ENCODE peak calls at places on chromosomes 2 and 18, in ten cellular contexts. One of them, this sample, is unnamed.

GRCh38 chr2:8750221-8750620 is 68.4 kb downstream of the ID2 start:
- DNase-seq in left lobe of liver: no peak
- DNase-seq in adipocyte: peak
- DNase-seq in NCI-H1417: no peak
- DNase-seq in stimulated activated CD8-positive, alpha-beta memory T cell treated with anti-CD3 and anti-CD28 coated beads, Interleukin-4, amount 100 ng/mL, for 1 hour: no peak
- DNase-seq in natural killer cell treated with Interleukin-12 subunit alpha and Interleukin-12 subunit beta and Interleukin-15 and Interleukin-18, amount 100 ng/mL, for 72 hours: no peak
- DNase-seq in activated T-helper 1 cell treated with anti-CD3 and anti-CD28 coated beads, Interleukin-12 subunit alpha, Interleukin-12 subunit beta, Interleukin-2, Interleukin-4 antibody, amounts not matched to agents 30 ng/mL and 10 ng/mL and 1 ng/mL, durations not matched to agents 14 hours and 24 hours and 36 hours: no peak
- DNase-seq in aorta: no peak
- DNase-seq in endothelial cell: no peak
- DNase-seq in putamen: no peak
- DNase-seq in this sample: no peak

GRCh38 chr2:56455642-56456041 is 271.9 kb downstream of the CCDC85A start:
- DNase-seq in left lobe of liver: no peak
- DNase-seq in adipocyte: no peak
- DNase-seq in NCI-H1417: no peak
- DNase-seq in stimulated activated CD8-positive, alpha-beta memory T cell treated with anti-CD3 and anti-CD28 coated beads, Interleukin-4, amount 100 ng/mL, for 1 hour: no peak
- DNase-seq in natural killer cell treated with Interleukin-12 subunit alpha and Interleukin-12 subunit beta and Interleukin-15 and Interleukin-18, amount 100 ng/mL, for 72 hours: no peak
- DNase-seq in activated T-helper 1 cell treated with anti-CD3 and anti-CD28 coated beads, Interleukin-12 subunit alpha, Interleukin-12 subunit beta, Interleukin-2, Interleukin-4 antibody, amounts not matched to agents 30 ng/mL and 10 ng/mL and 1 ng/mL, durations not matched to agents 14 hours and 24 hours and 36 hours: no peak
- DNase-seq in aorta: no peak
- DNase-seq in endothelial cell: no peak
- DNase-seq in putamen: no peak
- DNase-seq in this sample: no peak

GRCh38 chr2:46062637-46063412 is 234.4 kb upstream of the EPAS1 start:
- DNase-seq in left lobe of liver: peak
- DNase-seq in adipocyte: peak
- DNase-seq in NCI-H1417: peak
- DNase-seq in stimulated activated CD8-positive, alpha-beta memory T cell treated with anti-CD3 and anti-CD28 coated beads, Interleukin-4, amount 100 ng/mL, for 1 hour: peak
- DNase-seq in natural killer cell treated with Interleukin-12 subunit alpha and Interleukin-12 subunit beta and Interleukin-15 and Interleukin-18, amount 100 ng/mL, for 72 hours: peak
- DNase-seq in activated T-helper 1 cell treated with anti-CD3 and anti-CD28 coated beads, Interleukin-12 subunit alpha, Interleukin-12 subunit beta, Interleukin-2, Interleukin-4 antibody, amounts not matched to agents 30 ng/mL and 10 ng/mL and 1 ng/mL, durations not matched to agents 14 hours and 24 hours and 36 hours: peak
- DNase-seq in aorta: peak
- DNase-seq in endothelial cell: peak
- DNase-seq in putamen: peak
- DNase-seq in this sample: peak

GRCh38 chr2:12196495-12196894 is 450.1 kb downstream of the LPIN1 start:
- DNase-seq in left lobe of liver: no peak
- DNase-seq in adipocyte: peak
- DNase-seq in NCI-H1417: no peak
- DNase-seq in stimulated activated CD8-positive, alpha-beta memory T cell treated with anti-CD3 and anti-CD28 coated beads, Interleukin-4, amount 100 ng/mL, for 1 hour: no peak
- DNase-seq in natural killer cell treated with Interleukin-12 subunit alpha and Interleukin-12 subunit beta and Interleukin-15 and Interleukin-18, amount 100 ng/mL, for 72 hours: no peak
- DNase-seq in activated T-helper 1 cell treated with anti-CD3 and anti-CD28 coated beads, Interleukin-12 subunit alpha, Interleukin-12 subunit beta, Interleukin-2, Interleukin-4 antibody, amounts not matched to agents 30 ng/mL and 10 ng/mL and 1 ng/mL, durations not matched to agents 14 hours and 24 hours and 36 hours: no peak
- DNase-seq in aorta: no peak
- DNase-seq in endothelial cell: no peak
- DNase-seq in putamen: no peak
- DNase-seq in this sample: no peak

GRCh38 chr2:142813830-142814829 is 63.3 kb upstream of the KYNU start:
- DNase-seq in left lobe of liver: no peak
- DNase-seq in adipocyte: no peak
- DNase-seq in NCI-H1417: no peak
- DNase-seq in stimulated activated CD8-positive, alpha-beta memory T cell treated with anti-CD3 and anti-CD28 coated beads, Interleukin-4, amount 100 ng/mL, for 1 hour: no peak
- DNase-seq in natural killer cell treated with Interleukin-12 subunit alpha and Interleukin-12 subunit beta and Interleukin-15 and Interleukin-18, amount 100 ng/mL, for 72 hours: no peak
- DNase-seq in activated T-helper 1 cell treated with anti-CD3 and anti-CD28 coated beads, Interleukin-12 subunit alpha, Interleukin-12 subunit beta, Interleukin-2, Interleukin-4 antibody, amounts not matched to agents 30 ng/mL and 10 ng/mL and 1 ng/mL, durations not matched to agents 14 hours and 24 hours and 36 hours: no peak
- DNase-seq in aorta: no peak
- DNase-seq in endothelial cell: no peak
- DNase-seq in putamen: no peak
- DNase-seq in this sample: no peak

GRCh38 chr2:187842978-187843847 is 289.0 kb upstream of the TFPI start:
- DNase-seq in left lobe of liver: no peak
- DNase-seq in adipocyte: peak
- DNase-seq in NCI-H1417: peak
- DNase-seq in stimulated activated CD8-positive, alpha-beta memory T cell treated with anti-CD3 and anti-CD28 coated beads, Interleukin-4, amount 100 ng/mL, for 1 hour: no peak
- DNase-seq in natural killer cell treated with Interleukin-12 subunit alpha and Interleukin-12 subunit beta and Interleukin-15 and Interleukin-18, amount 100 ng/mL, for 72 hours: no peak
- DNase-seq in activated T-helper 1 cell treated with anti-CD3 and anti-CD28 coated beads, Interleukin-12 subunit alpha, Interleukin-12 subunit beta, Interleukin-2, Interleukin-4 antibody, amounts not matched to agents 30 ng/mL and 10 ng/mL and 1 ng/mL, durations not matched to agents 14 hours and 24 hours and 36 hours: no peak
- DNase-seq in aorta: no peak
- DNase-seq in endothelial cell: peak
- DNase-seq in putamen: peak
- DNase-seq in this sample: no peak

GRCh38 chr2:160427629-160428424 is 65.8 kb downstream of the RBMS1 start:
- DNase-seq in left lobe of liver: no peak
- DNase-seq in adipocyte: peak
- DNase-seq in NCI-H1417: peak
- DNase-seq in stimulated activated CD8-positive, alpha-beta memory T cell treated with anti-CD3 and anti-CD28 coated beads, Interleukin-4, amount 100 ng/mL, for 1 hour: peak
- DNase-seq in natural killer cell treated with Interleukin-12 subunit alpha and Interleukin-12 subunit beta and Interleukin-15 and Interleukin-18, amount 100 ng/mL, for 72 hours: peak
- DNase-seq in activated T-helper 1 cell treated with anti-CD3 and anti-CD28 coated beads, Interleukin-12 subunit alpha, Interleukin-12 subunit beta, Interleukin-2, Interleukin-4 antibody, amounts not matched to agents 30 ng/mL and 10 ng/mL and 1 ng/mL, durations not matched to agents 14 hours and 24 hours and 36 hours: no peak
- DNase-seq in aorta: no peak
- DNase-seq in endothelial cell: no peak
- DNase-seq in putamen: no peak
- DNase-seq in this sample: no peak

GRCh38 chr2:41720702-41721344 is 327.0 kb upstream of the PKDCC start:
- DNase-seq in left lobe of liver: no peak
- DNase-seq in adipocyte: peak
- DNase-seq in NCI-H1417: no peak
- DNase-seq in stimulated activated CD8-positive, alpha-beta memory T cell treated with anti-CD3 and anti-CD28 coated beads, Interleukin-4, amount 100 ng/mL, for 1 hour: no peak
- DNase-seq in natural killer cell treated with Interleukin-12 subunit alpha and Interleukin-12 subunit beta and Interleukin-15 and Interleukin-18, amount 100 ng/mL, for 72 hours: no peak
- DNase-seq in activated T-helper 1 cell treated with anti-CD3 and anti-CD28 coated beads, Interleukin-12 subunit alpha, Interleukin-12 subunit beta, Interleukin-2, Interleukin-4 antibody, amounts not matched to agents 30 ng/mL and 10 ng/mL and 1 ng/mL, durations not matched to agents 14 hours and 24 hours and 36 hours: no peak
- DNase-seq in aorta: no peak
- DNase-seq in endothelial cell: no peak
- DNase-seq in putamen: no peak
- DNase-seq in this sample: no peak

GRCh38 chr18:60047556-60047955 is 147.8 kb downstream of the PMAIP1 start:
- DNase-seq in left lobe of liver: no peak
- DNase-seq in adipocyte: peak
- DNase-seq in NCI-H1417: no peak
- DNase-seq in stimulated activated CD8-positive, alpha-beta memory T cell treated with anti-CD3 and anti-CD28 coated beads, Interleukin-4, amount 100 ng/mL, for 1 hour: no peak
- DNase-seq in natural killer cell treated with Interleukin-12 subunit alpha and Interleukin-12 subunit beta and Interleukin-15 and Interleukin-18, amount 100 ng/mL, for 72 hours: no peak
- DNase-seq in activated T-helper 1 cell treated with anti-CD3 and anti-CD28 coated beads, Interleukin-12 subunit alpha, Interleukin-12 subunit beta, Interleukin-2, Interleukin-4 antibody, amounts not matched to agents 30 ng/mL and 10 ng/mL and 1 ng/mL, durations not matched to agents 14 hours and 24 hours and 36 hours: no peak
- DNase-seq in aorta: no peak
- DNase-seq in endothelial cell: no peak
- DNase-seq in putamen: no peak
- DNase-seq in this sample: no peak

GRCh38 chr2:175840261-175840660 is 161.8 kb downstream of the LNPK start:
- DNase-seq in left lobe of liver: no peak
- DNase-seq in adipocyte: peak
- DNase-seq in NCI-H1417: no peak
- DNase-seq in stimulated activated CD8-positive, alpha-beta memory T cell treated with anti-CD3 and anti-CD28 coated beads, Interleukin-4, amount 100 ng/mL, for 1 hour: no peak
- DNase-seq in natural killer cell treated with Interleukin-12 subunit alpha and Interleukin-12 subunit beta and Interleukin-15 and Interleukin-18, amount 100 ng/mL, for 72 hours: no peak
- DNase-seq in activated T-helper 1 cell treated with anti-CD3 and anti-CD28 coated beads, Interleukin-12 subunit alpha, Interleukin-12 subunit beta, Interleukin-2, Interleukin-4 antibody, amounts not matched to agents 30 ng/mL and 10 ng/mL and 1 ng/mL, durations not matched to agents 14 hours and 24 hours and 36 hours: no peak
- DNase-seq in aorta: no peak
- DNase-seq in endothelial cell: no peak
- DNase-seq in putamen: no peak
- DNase-seq in this sample: no peak

GRCh38 chr2:1804251-1804855 is 60.0 kb upstream of the PXDN start:
- DNase-seq in left lobe of liver: no peak
- DNase-seq in adipocyte: no peak
- DNase-seq in NCI-H1417: no peak
- DNase-seq in stimulated activated CD8-positive, alpha-beta memory T cell treated with anti-CD3 and anti-CD28 coated beads, Interleukin-4, amount 100 ng/mL, for 1 hour: no peak
- DNase-seq in natural killer cell treated with Interleukin-12 subunit alpha and Interleukin-12 subunit beta and Interleukin-15 and Interleukin-18, amount 100 ng/mL, for 72 hours: no peak
- DNase-seq in activated T-helper 1 cell treated with anti-CD3 and anti-CD28 coated beads, Interleukin-12 subunit alpha, Interleukin-12 subunit beta, Interleukin-2, Interleukin-4 antibody, amounts not matched to agents 30 ng/mL and 10 ng/mL and 1 ng/mL, durations not matched to agents 14 hours and 24 hours and 36 hours: no peak
- DNase-seq in aorta: no peak
- DNase-seq in endothelial cell: no peak
- DNase-seq in putamen: no peak
- DNase-seq in this sample: no peak

GRCh38 chr18:78711316-78711715 is 268.3 kb upstream of the SALL3 start:
- DNase-seq in left lobe of liver: no peak
- DNase-seq in adipocyte: no peak
- DNase-seq in NCI-H1417: no peak
- DNase-seq in stimulated activated CD8-positive, alpha-beta memory T cell treated with anti-CD3 and anti-CD28 coated beads, Interleukin-4, amount 100 ng/mL, for 1 hour: no peak
- DNase-seq in natural killer cell treated with Interleukin-12 subunit alpha and Interleukin-12 subunit beta and Interleukin-15 and Interleukin-18, amount 100 ng/mL, for 72 hours: no peak
- DNase-seq in activated T-helper 1 cell treated with anti-CD3 and anti-CD28 coated beads, Interleukin-12 subunit alpha, Interleukin-12 subunit beta, Interleukin-2, Interleukin-4 antibody, amounts not matched to agents 30 ng/mL and 10 ng/mL and 1 ng/mL, durations not matched to agents 14 hours and 24 hours and 36 hours: no peak
- DNase-seq in aorta: no peak
- DNase-seq in endothelial cell: no peak
- DNase-seq in putamen: no peak
- DNase-seq in this sample: no peak

GRCh38 chr18:43159091-43159490 is 43.6 kb upstream of the RIT2 start:
- DNase-seq in left lobe of liver: no peak
- DNase-seq in adipocyte: peak
- DNase-seq in NCI-H1417: peak
- DNase-seq in stimulated activated CD8-positive, alpha-beta memory T cell treated with anti-CD3 and anti-CD28 coated beads, Interleukin-4, amount 100 ng/mL, for 1 hour: no peak
- DNase-seq in natural killer cell treated with Interleukin-12 subunit alpha and Interleukin-12 subunit beta and Interleukin-15 and Interleukin-18, amount 100 ng/mL, for 72 hours: no peak
- DNase-seq in activated T-helper 1 cell treated with anti-CD3 and anti-CD28 coated beads, Interleukin-12 subunit alpha, Interleukin-12 subunit beta, Interleukin-2, Interleukin-4 antibody, amounts not matched to agents 30 ng/mL and 10 ng/mL and 1 ng/mL, durations not matched to agents 14 hours and 24 hours and 36 hours: no peak
- DNase-seq in aorta: no peak
- DNase-seq in endothelial cell: no peak
- DNase-seq in putamen: no peak
- DNase-seq in this sample: no peak

GRCh38 chr2:120876526-120877280 is 141.0 kb downstream of the GLI2 start:
- DNase-seq in left lobe of liver: no peak
- DNase-seq in adipocyte: no peak
- DNase-seq in NCI-H1417: no peak
- DNase-seq in stimulated activated CD8-positive, alpha-beta memory T cell treated with anti-CD3 and anti-CD28 coated beads, Interleukin-4, amount 100 ng/mL, for 1 hour: no peak
- DNase-seq in natural killer cell treated with Interleukin-12 subunit alpha and Interleukin-12 subunit beta and Interleukin-15 and Interleukin-18, amount 100 ng/mL, for 72 hours: no peak
- DNase-seq in activated T-helper 1 cell treated with anti-CD3 and anti-CD28 coated beads, Interleukin-12 subunit alpha, Interleukin-12 subunit beta, Interleukin-2, Interleukin-4 antibody, amounts not matched to agents 30 ng/mL and 10 ng/mL and 1 ng/mL, durations not matched to agents 14 hours and 24 hours and 36 hours: no peak
- DNase-seq in aorta: peak
- DNase-seq in endothelial cell: no peak
- DNase-seq in putamen: no peak
- DNase-seq in this sample: no peak

GRCh38 chr2:195710407-195710806 is 53.4 kb downstream of the SLC39A10 start:
- DNase-seq in left lobe of liver: no peak
- DNase-seq in adipocyte: peak
- DNase-seq in NCI-H1417: no peak
- DNase-seq in stimulated activated CD8-positive, alpha-beta memory T cell treated with anti-CD3 and anti-CD28 coated beads, Interleukin-4, amount 100 ng/mL, for 1 hour: no peak
- DNase-seq in natural killer cell treated with Interleukin-12 subunit alpha and Interleukin-12 subunit beta and Interleukin-15 and Interleukin-18, amount 100 ng/mL, for 72 hours: no peak
- DNase-seq in activated T-helper 1 cell treated with anti-CD3 and anti-CD28 coated beads, Interleukin-12 subunit alpha, Interleukin-12 subunit beta, Interleukin-2, Interleukin-4 antibody, amounts not matched to agents 30 ng/mL and 10 ng/mL and 1 ng/mL, durations not matched to agents 14 hours and 24 hours and 36 hours: no peak
- DNase-seq in aorta: no peak
- DNase-seq in endothelial cell: no peak
- DNase-seq in putamen: no peak
- DNase-seq in this sample: no peak

GRCh38 chr2:158496986-158497385 is 40.2 kb downstream of the PKP4 start:
- DNase-seq in left lobe of liver: no peak
- DNase-seq in adipocyte: no peak
- DNase-seq in NCI-H1417: no peak
- DNase-seq in stimulated activated CD8-positive, alpha-beta memory T cell treated with anti-CD3 and anti-CD28 coated beads, Interleukin-4, amount 100 ng/mL, for 1 hour: no peak
- DNase-seq in natural killer cell treated with Interleukin-12 subunit alpha and Interleukin-12 subunit beta and Interleukin-15 and Interleukin-18, amount 100 ng/mL, for 72 hours: no peak
- DNase-seq in activated T-helper 1 cell treated with anti-CD3 and anti-CD28 coated beads, Interleukin-12 subunit alpha, Interleukin-12 subunit beta, Interleukin-2, Interleukin-4 antibody, amounts not matched to agents 30 ng/mL and 10 ng/mL and 1 ng/mL, durations not matched to agents 14 hours and 24 hours and 36 hours: no peak
- DNase-seq in aorta: no peak
- DNase-seq in endothelial cell: no peak
- DNase-seq in putamen: no peak
- DNase-seq in this sample: no peak

GRCh38 chr18:74336656-74337055 is 21.0 kb downstream of the C18orf63 start:
- DNase-seq in left lobe of liver: no peak
- DNase-seq in adipocyte: no peak
- DNase-seq in NCI-H1417: no peak
- DNase-seq in stimulated activated CD8-positive, alpha-beta memory T cell treated with anti-CD3 and anti-CD28 coated beads, Interleukin-4, amount 100 ng/mL, for 1 hour: no peak
- DNase-seq in natural killer cell treated with Interleukin-12 subunit alpha and Interleukin-12 subunit beta and Interleukin-15 and Interleukin-18, amount 100 ng/mL, for 72 hours: no peak
- DNase-seq in activated T-helper 1 cell treated with anti-CD3 and anti-CD28 coated beads, Interleukin-12 subunit alpha, Interleukin-12 subunit beta, Interleukin-2, Interleukin-4 antibody, amounts not matched to agents 30 ng/mL and 10 ng/mL and 1 ng/mL, durations not matched to agents 14 hours and 24 hours and 36 hours: no peak
- DNase-seq in aorta: no peak
- DNase-seq in endothelial cell: no peak
- DNase-seq in putamen: no peak
- DNase-seq in this sample: no peak

GRCh38 chr2:222756362-222756831 is 84.9 kb downstream of the MOGAT1 start:
- DNase-seq in left lobe of liver: no peak
- DNase-seq in adipocyte: peak
- DNase-seq in NCI-H1417: no peak
- DNase-seq in stimulated activated CD8-positive, alpha-beta memory T cell treated with anti-CD3 and anti-CD28 coated beads, Interleukin-4, amount 100 ng/mL, for 1 hour: no peak
- DNase-seq in natural killer cell treated with Interleukin-12 subunit alpha and Interleukin-12 subunit beta and Interleukin-15 and Interleukin-18, amount 100 ng/mL, for 72 hours: no peak
- DNase-seq in activated T-helper 1 cell treated with anti-CD3 and anti-CD28 coated beads, Interleukin-12 subunit alpha, Interleukin-12 subunit beta, Interleukin-2, Interleukin-4 antibody, amounts not matched to agents 30 ng/mL and 10 ng/mL and 1 ng/mL, durations not matched to agents 14 hours and 24 hours and 36 hours: no peak
- DNase-seq in aorta: no peak
- DNase-seq in endothelial cell: no peak
- DNase-seq in putamen: no peak
- DNase-seq in this sample: no peak

GRCh38 chr2:224248944-224249371 is 152.9 kb downstream of the FAM124B start:
- DNase-seq in left lobe of liver: no peak
- DNase-seq in adipocyte: peak
- DNase-seq in NCI-H1417: no peak
- DNase-seq in stimulated activated CD8-positive, alpha-beta memory T cell treated with anti-CD3 and anti-CD28 coated beads, Interleukin-4, amount 100 ng/mL, for 1 hour: no peak
- DNase-seq in natural killer cell treated with Interleukin-12 subunit alpha and Interleukin-12 subunit beta and Interleukin-15 and Interleukin-18, amount 100 ng/mL, for 72 hours: no peak
- DNase-seq in activated T-helper 1 cell treated with anti-CD3 and anti-CD28 coated beads, Interleukin-12 subunit alpha, Interleukin-12 subunit beta, Interleukin-2, Interleukin-4 antibody, amounts not matched to agents 30 ng/mL and 10 ng/mL and 1 ng/mL, durations not matched to agents 14 hours and 24 hours and 36 hours: no peak
- DNase-seq in aorta: no peak
- DNase-seq in endothelial cell: no peak
- DNase-seq in putamen: no peak
- DNase-seq in this sample: no peak

GRCh38 chr2:44083054-44083453 is 85.6 kb upstream of the PPM1B start:
- DNase-seq in left lobe of liver: peak
- DNase-seq in adipocyte: no peak
- DNase-seq in NCI-H1417: no peak
- DNase-seq in stimulated activated CD8-positive, alpha-beta memory T cell treated with anti-CD3 and anti-CD28 coated beads, Interleukin-4, amount 100 ng/mL, for 1 hour: no peak
- DNase-seq in natural killer cell treated with Interleukin-12 subunit alpha and Interleukin-12 subunit beta and Interleukin-15 and Interleukin-18, amount 100 ng/mL, for 72 hours: no peak
- DNase-seq in activated T-helper 1 cell treated with anti-CD3 and anti-CD28 coated beads, Interleukin-12 subunit alpha, Interleukin-12 subunit beta, Interleukin-2, Interleukin-4 antibody, amounts not matched to agents 30 ng/mL and 10 ng/mL and 1 ng/mL, durations not matched to agents 14 hours and 24 hours and 36 hours: no peak
- DNase-seq in aorta: no peak
- DNase-seq in endothelial cell: no peak
- DNase-seq in putamen: peak
- DNase-seq in this sample: no peak

GRCh38 chr18:5040476-5040875 is 156.6 kb downstream of the AKAIN1 start:
- DNase-seq in left lobe of liver: no peak
- DNase-seq in adipocyte: no peak
- DNase-seq in NCI-H1417: no peak
- DNase-seq in stimulated activated CD8-positive, alpha-beta memory T cell treated with anti-CD3 and anti-CD28 coated beads, Interleukin-4, amount 100 ng/mL, for 1 hour: no peak
- DNase-seq in natural killer cell treated with Interleukin-12 subunit alpha and Interleukin-12 subunit beta and Interleukin-15 and Interleukin-18, amount 100 ng/mL, for 72 hours: no peak
- DNase-seq in activated T-helper 1 cell treated with anti-CD3 and anti-CD28 coated beads, Interleukin-12 subunit alpha, Interleukin-12 subunit beta, Interleukin-2, Interleukin-4 antibody, amounts not matched to agents 30 ng/mL and 10 ng/mL and 1 ng/mL, durations not matched to agents 14 hours and 24 hours and 36 hours: no peak
- DNase-seq in aorta: no peak
- DNase-seq in endothelial cell: no peak
- DNase-seq in putamen: no peak
- DNase-seq in this sample: no peak

GRCh38 chr2:220847587-220847986 is 724.5 kb downstream of the EPHA4 start:
- DNase-seq in left lobe of liver: no peak
- DNase-seq in adipocyte: peak
- DNase-seq in NCI-H1417: peak
- DNase-seq in stimulated activated CD8-positive, alpha-beta memory T cell treated with anti-CD3 and anti-CD28 coated beads, Interleukin-4, amount 100 ng/mL, for 1 hour: no peak
- DNase-seq in natural killer cell treated with Interleukin-12 subunit alpha and Interleukin-12 subunit beta and Interleukin-15 and Interleukin-18, amount 100 ng/mL, for 72 hours: no peak
- DNase-seq in activated T-helper 1 cell treated with anti-CD3 and anti-CD28 coated beads, Interleukin-12 subunit alpha, Interleukin-12 subunit beta, Interleukin-2, Interleukin-4 antibody, amounts not matched to agents 30 ng/mL and 10 ng/mL and 1 ng/mL, durations not matched to agents 14 hours and 24 hours and 36 hours: no peak
- DNase-seq in aorta: no peak
- DNase-seq in endothelial cell: no peak
- DNase-seq in putamen: no peak
- DNase-seq in this sample: no peak

GRCh38 chr18:4282954-4283353 is 172.2 kb downstream of the DLGAP1 start:
- DNase-seq in left lobe of liver: no peak
- DNase-seq in adipocyte: no peak
- DNase-seq in NCI-H1417: no peak
- DNase-seq in stimulated activated CD8-positive, alpha-beta memory T cell treated with anti-CD3 and anti-CD28 coated beads, Interleukin-4, amount 100 ng/mL, for 1 hour: no peak
- DNase-seq in natural killer cell treated with Interleukin-12 subunit alpha and Interleukin-12 subunit beta and Interleukin-15 and Interleukin-18, amount 100 ng/mL, for 72 hours: no peak
- DNase-seq in activated T-helper 1 cell treated with anti-CD3 and anti-CD28 coated beads, Interleukin-12 subunit alpha, Interleukin-12 subunit beta, Interleukin-2, Interleukin-4 antibody, amounts not matched to agents 30 ng/mL and 10 ng/mL and 1 ng/mL, durations not matched to agents 14 hours and 24 hours and 36 hours: no peak
- DNase-seq in aorta: no peak
- DNase-seq in endothelial cell: no peak
- DNase-seq in putamen: no peak
- DNase-seq in this sample: no peak

GRCh38 chr2:85750509-85751299 is 3.1 kb upstream of the ATOH8 start:
- DNase-seq in left lobe of liver: peak
- DNase-seq in adipocyte: peak
- DNase-seq in NCI-H1417: peak
- DNase-seq in stimulated activated CD8-positive, alpha-beta memory T cell treated with anti-CD3 and anti-CD28 coated beads, Interleukin-4, amount 100 ng/mL, for 1 hour: peak
- DNase-seq in natural killer cell treated with Interleukin-12 subunit alpha and Interleukin-12 subunit beta and Interleukin-15 and Interleukin-18, amount 100 ng/mL, for 72 hours: no peak
- DNase-seq in activated T-helper 1 cell treated with anti-CD3 and anti-CD28 coated beads, Interleukin-12 subunit alpha, Interleukin-12 subunit beta, Interleukin-2, Interleukin-4 antibody, amounts not matched to agents 30 ng/mL and 10 ng/mL and 1 ng/mL, durations not matched to agents 14 hours and 24 hours and 36 hours: peak
- DNase-seq in aorta: peak
- DNase-seq in endothelial cell: peak
- DNase-seq in putamen: peak
- DNase-seq in this sample: peak

GRCh38 chr18:39742015-39742466 is 2176.4 kb upstream of the CELF4 start:
- DNase-seq in left lobe of liver: no peak
- DNase-seq in adipocyte: peak
- DNase-seq in NCI-H1417: peak
- DNase-seq in stimulated activated CD8-positive, alpha-beta memory T cell treated with anti-CD3 and anti-CD28 coated beads, Interleukin-4, amount 100 ng/mL, for 1 hour: no peak
- DNase-seq in natural killer cell treated with Interleukin-12 subunit alpha and Interleukin-12 subunit beta and Interleukin-15 and Interleukin-18, amount 100 ng/mL, for 72 hours: no peak
- DNase-seq in activated T-helper 1 cell treated with anti-CD3 and anti-CD28 coated beads, Interleukin-12 subunit alpha, Interleukin-12 subunit beta, Interleukin-2, Interleukin-4 antibody, amounts not matched to agents 30 ng/mL and 10 ng/mL and 1 ng/mL, durations not matched to agents 14 hours and 24 hours and 36 hours: no peak
- DNase-seq in aorta: no peak
- DNase-seq in endothelial cell: no peak
- DNase-seq in putamen: no peak
- DNase-seq in this sample: no peak

GRCh38 chr2:26612522-26613240 is 28.5 kb downstream of the CIB4 start:
- DNase-seq in left lobe of liver: peak
- DNase-seq in adipocyte: no peak
- DNase-seq in NCI-H1417: no peak
- DNase-seq in stimulated activated CD8-positive, alpha-beta memory T cell treated with anti-CD3 and anti-CD28 coated beads, Interleukin-4, amount 100 ng/mL, for 1 hour: no peak
- DNase-seq in natural killer cell treated with Interleukin-12 subunit alpha and Interleukin-12 subunit beta and Interleukin-15 and Interleukin-18, amount 100 ng/mL, for 72 hours: no peak
- DNase-seq in activated T-helper 1 cell treated with anti-CD3 and anti-CD28 coated beads, Interleukin-12 subunit alpha, Interleukin-12 subunit beta, Interleukin-2, Interleukin-4 antibody, amounts not matched to agents 30 ng/mL and 10 ng/mL and 1 ng/mL, durations not matched to agents 14 hours and 24 hours and 36 hours: no peak
- DNase-seq in aorta: peak
- DNase-seq in endothelial cell: no peak
- DNase-seq in putamen: peak
- DNase-seq in this sample: peak

GRCh38 chr2:170719810-170720209 is 4.7 kb downstream of the SP5 start:
- DNase-seq in left lobe of liver: no peak
- DNase-seq in adipocyte: no peak
- DNase-seq in NCI-H1417: no peak
- DNase-seq in stimulated activated CD8-positive, alpha-beta memory T cell treated with anti-CD3 and anti-CD28 coated beads, Interleukin-4, amount 100 ng/mL, for 1 hour: no peak
- DNase-seq in natural killer cell treated with Interleukin-12 subunit alpha and Interleukin-12 subunit beta and Interleukin-15 and Interleukin-18, amount 100 ng/mL, for 72 hours: no peak
- DNase-seq in activated T-helper 1 cell treated with anti-CD3 and anti-CD28 coated beads, Interleukin-12 subunit alpha, Interleukin-12 subunit beta, Interleukin-2, Interleukin-4 antibody, amounts not matched to agents 30 ng/mL and 10 ng/mL and 1 ng/mL, durations not matched to agents 14 hours and 24 hours and 36 hours: no peak
- DNase-seq in aorta: no peak
- DNase-seq in endothelial cell: no peak
- DNase-seq in putamen: no peak
- DNase-seq in this sample: no peak

GRCh38 chr2:8324164-8324848 is 357.6 kb upstream of the ID2 start:
- DNase-seq in left lobe of liver: peak
- DNase-seq in adipocyte: no peak
- DNase-seq in NCI-H1417: peak
- DNase-seq in stimulated activated CD8-positive, alpha-beta memory T cell treated with anti-CD3 and anti-CD28 coated beads, Interleukin-4, amount 100 ng/mL, for 1 hour: no peak
- DNase-seq in natural killer cell treated with Interleukin-12 subunit alpha and Interleukin-12 subunit beta and Interleukin-15 and Interleukin-18, amount 100 ng/mL, for 72 hours: no peak
- DNase-seq in activated T-helper 1 cell treated with anti-CD3 and anti-CD28 coated beads, Interleukin-12 subunit alpha, Interleukin-12 subunit beta, Interleukin-2, Interleukin-4 antibody, amounts not matched to agents 30 ng/mL and 10 ng/mL and 1 ng/mL, durations not matched to agents 14 hours and 24 hours and 36 hours: no peak
- DNase-seq in aorta: no peak
- DNase-seq in endothelial cell: no peak
- DNase-seq in putamen: no peak
- DNase-seq in this sample: no peak